ENCODE peak calls at places on chromosome 12, in five cellular contexts. B is naive thymus-derived CD4-positive, alpha-beta T cell; Y is GM12878; D is CD4-positive, alpha-beta T cell; X is PC-3. N is an unnamed sample.

GRCh38 chr12:124883263-124883876 is 19.7 kb upstream of the SCARB1 start:
- DNase-seq in D (no peak), X (no peak), Y (no peak), B (no peak), N (no peak)

GRCh38 chr12:116812238-116812637 is 69.0 kb downstream of the HRK start:
- DNase-seq in X (no peak), D (no peak), B (no peak), Y (no peak), N (no peak)

GRCh38 chr12:100331871-100332270 is 25.0 kb upstream of the SLC17A8 start:
- DNase-seq in B (no peak), X (no peak), Y (no peak), D (no peak), N (no peak)

GRCh38 chr12:8951744-8952143 is 2.3 kb upstream of the M6PR start:
- DNase-seq in B (no peak), X (no peak), D (no peak), Y (no peak), N (peak; percentile 18)

GRCh38 chr12:15962760-15963159 is 51.6 kb downstream of the DERA start:
- DNase-seq in Y (no peak), D (no peak), B (no peak), X (peak; percentile 77), N (no peak)

GRCh38 chr12:114166360-114166759 is 200.2 kb upstream of the RBM19 start:
- DNase-seq in Y (no peak), X (peak; percentile 18), D (no peak), B (no peak), N (no peak)

GRCh38 chr12:23899434-23899833 is 50.0 kb downstream of the SOX5 start:
- DNase-seq in Y (no peak), B (no peak), X (no peak), D (no peak), N (no peak)

GRCh38 chr12:129381717-129382116 is 522.1 kb downstream of the TMEM132D start:
- DNase-seq in D (no peak), Y (no peak), X (no peak), B (no peak), N (no peak)

GRCh38 chr12:120647375-120647755 is 6.9 kb downstream of the CABP1 start:
- DNase-seq in B (no peak), X (no peak), D (no peak), Y (no peak), N (no peak)

GRCh38 chr12:103924761-103925641 is 5.2 kb upstream of the HSP90B1 start:
- DNase-seq in X (peak; percentile 77), D (no peak), Y (peak; percentile 96), B (peak; percentile 55), N (no peak)

GRCh38 chr12:77996670-77997069 is 166.0 kb downstream of the NAV3 start:
- DNase-seq in X (no peak), Y (no peak), D (no peak), B (no peak), N (no peak)

GRCh38 chr12:45305904-45306303 is 90.0 kb downstream of the ANO6 start:
- DNase-seq in D (no peak), B (no peak), Y (no peak), X (no peak), N (no peak)

GRCh38 chr12:59660921-59661597 is 65.2 kb downstream of the SLC16A7 start:
- DNase-seq in B (no peak), D (no peak), Y (no peak), X (no peak), N (no peak)

GRCh38 chr12:94200695-94201094 is 52.3 kb downstream of the PLXNC1 start:
- DNase-seq in B (no peak), Y (no peak), X (no peak), D (no peak), N (no peak)

GRCh38 chr12:64452559-64453329 is 824 bp downstream of the TBK1 start:
- DNase-seq in D (no peak), B (no peak), X (peak; percentile 93), Y (no peak), N (no peak)

GRCh38 chr12:117151195-117152031 is 38.9 kb downstream of the FBXO21 start:
- DNase-seq in Y (no peak), D (no peak), B (no peak), X (peak; percentile 34), N (peak; percentile 12)

GRCh38 chr12:27112891-27113290 is 30.5 kb upstream of the C12orf71 start:
- DNase-seq in B (no peak), X (peak; percentile 15), D (no peak), Y (no peak), N (no peak)

GRCh38 chr12:19645823-19646222 is 206.5 kb downstream of the AEBP2 start:
- DNase-seq in D (no peak), Y (no peak), B (no peak), X (no peak), N (no peak)

GRCh38 chr12:90627180-90627896 is 327.6 kb downstream of the CCER1 start:
- DNase-seq in Y (no peak), D (no peak), B (no peak), X (no peak), N (no peak)

GRCh38 chr12:79547735-79548347 is 142.9 kb downstream of the PAWR start:
- DNase-seq in Y (peak; percentile 9), X (peak; percentile 91), B (no peak), D (no peak), N (no peak)

GRCh38 chr12:121087467-121088207 is 45.0 kb upstream of the P2RX7 start:
- DNase-seq in B (no peak), D (no peak), X (no peak), Y (no peak), N (no peak)

GRCh38 chr12:2179953-2180736 is 127.4 kb downstream of the CACNA1C start:
- DNase-seq in Y (no peak), B (no peak), X (peak; percentile 76), D (no peak), N (no peak)

GRCh38 chr12:5511644-5512584 is 80.0 kb downstream of the NTF3 start:
- DNase-seq in D (no peak), B (no peak), X (peak; percentile 6), Y (no peak), N (no peak)

GRCh38 chr12:108670066-108670631 is 36.5 kb upstream of the SELPLG start:
- DNase-seq in X (no peak), B (no peak), D (no peak), Y (no peak), N (no peak)
- H3K27ac ChIP-seq in X (no peak overlapping the region), B (no peak overlapping the region), D (no peak overlapping the region), Y (no peak overlapping the region), N (no peak overlapping the region)

DNA sequence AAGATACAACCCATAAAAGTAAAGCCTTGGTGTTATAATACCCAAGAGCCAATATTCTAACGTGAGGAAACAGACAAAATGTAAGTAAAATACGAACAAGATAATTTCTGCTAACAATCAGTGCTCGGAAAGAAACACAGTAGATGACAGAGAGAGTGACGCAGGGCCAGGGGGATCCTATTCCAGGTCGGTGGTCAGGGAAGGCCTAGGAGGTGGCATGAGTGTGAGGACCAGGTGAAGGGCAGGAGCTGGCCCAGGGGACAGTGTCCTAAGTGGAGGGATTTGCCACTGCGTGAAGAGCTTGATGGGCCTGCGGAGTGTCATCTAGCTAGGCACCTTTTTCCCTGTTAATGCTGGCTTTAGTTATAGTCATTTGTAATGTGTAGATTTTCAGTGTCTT is 35.3 kb downstream of the ETV6 start:
- DNase-seq in X (no peak), Y (no peak), B (no peak), D (no peak), N (no peak)
- H3K27ac ChIP-seq in X (no peak overlapping the region), Y (no peak overlapping the region), B (no peak overlapping the region), D (no peak overlapping the region), N (no peak overlapping the region)

DNA sequence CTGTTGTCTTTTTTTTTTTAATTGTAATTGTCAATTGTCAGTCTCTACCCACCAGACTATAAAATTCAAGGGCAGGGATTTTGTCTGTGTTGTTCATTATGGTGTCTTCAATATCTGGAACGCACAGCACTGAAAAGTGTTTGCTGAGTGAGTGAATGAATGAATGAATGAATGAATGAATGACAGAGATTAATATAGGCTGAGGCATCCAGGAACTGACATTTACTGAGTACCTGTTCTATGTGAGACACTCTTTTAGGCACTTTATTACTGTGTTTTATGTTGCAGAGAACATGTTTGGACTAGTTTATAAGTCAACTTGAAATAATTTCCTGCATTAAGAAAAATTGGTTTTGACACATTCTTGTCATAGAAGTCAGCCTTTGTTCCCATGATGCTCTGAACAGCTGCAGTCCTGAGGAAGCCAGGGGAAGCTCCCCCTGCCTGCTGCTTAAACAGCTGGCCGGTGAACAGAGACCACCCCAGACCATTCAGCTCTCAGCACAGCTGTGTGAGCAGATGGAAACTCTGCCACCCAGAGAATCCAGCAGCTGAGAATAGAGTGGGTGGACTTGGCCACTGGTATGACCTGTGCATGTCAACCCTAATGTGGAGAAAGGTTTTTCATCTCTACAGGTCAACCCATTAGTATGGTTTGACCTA is 160.7 kb upstream of the CCND2 start:
- DNase-seq in Y (no peak), B (no peak), X (no peak), D (no peak), N (no peak)
- H3K27ac ChIP-seq in Y (no peak overlapping the region), B (no peak overlapping the region), X (no peak overlapping the region), D (no peak overlapping the region), N (no peak overlapping the region)

GRCh38 chr12:50569321-50569720 is 64.5 kb downstream of the DIP2B start:
- DNase-seq in D (no peak), X (no peak), Y (no peak), B (no peak), N (no peak)
- H3K27ac ChIP-seq in D (no peak overlapping the region), X (no peak overlapping the region), Y (no peak overlapping the region), B (no peak overlapping the region), N (no peak overlapping the region)

DNA sequence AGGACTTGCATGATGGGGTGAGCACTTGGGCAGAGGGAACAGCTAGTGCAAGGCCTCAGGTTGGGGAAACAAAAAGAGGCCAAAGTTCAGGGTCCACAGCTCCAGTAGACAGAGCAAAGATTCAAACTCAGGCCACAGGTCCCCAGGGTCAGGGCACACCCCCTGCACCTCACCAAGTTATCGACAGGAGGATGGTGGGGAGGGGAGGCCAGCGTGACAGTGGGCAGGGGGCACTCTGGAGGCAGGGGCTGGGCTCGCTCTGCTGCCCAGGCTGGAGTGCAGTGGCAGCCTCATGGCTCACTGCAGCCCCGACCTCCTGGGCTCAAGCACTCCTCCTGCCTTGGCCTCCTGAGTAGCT is 32.4 kb upstream of the ULK1 start:
- DNase-seq in X (no peak), D (no peak), Y (no peak), B (no peak), N (no peak)
- H3K27ac ChIP-seq in X (no peak overlapping the region), D (no peak overlapping the region), Y (no peak overlapping the region), B (no peak overlapping the region), N (no peak overlapping the region)

GRCh38 chr12:69331846-69332684 is 16.1 kb upstream of the LYZ start:
- DNase-seq in X (no peak), B (no peak), D (no peak), Y (no peak), N (peak; percentile 38)
- H3K27ac ChIP-seq in X (no peak overlapping the region), B (peak overlapping the region; percentile 92), D (peak overlapping the region; percentile 83), Y (no peak overlapping the region), N (peak overlapping the region; percentile 87)